ENCODE peak calls at places on chromosomes 4 and X, in seven cellular contexts. A, H, L, R, U, Y and E are unnamed samples.

GRCh38 chr4:9792381-9792780 is 10.9 kb downstream of the DRD5 start:
- DNase-seq in H (no peak), U (no peak), R (no peak), L (no peak), Y (no peak), A (no peak), E (no peak)

GRCh38 chr4:74223801-74224200 is 65.9 kb downstream of the MTHFD2L start:
- DNase-seq in A (no peak), H (peak), U (no peak), R (peak), L (peak), Y (no peak), E (no peak)

GRCh38 chr4:140249351-140249750 is 95.4 kb upstream of the MAML3 start:
- DNase-seq in H (peak), R (no peak), U (no peak), A (no peak), Y (no peak), L (peak), E (no peak)

GRCh38 chr4:150960079-150960478 is 55.0 kb downstream of the LRBA start:
- DNase-seq in Y (peak), U (no peak), A (no peak), R (peak), H (peak), L (peak), E (peak)

GRCh38 chr4:24659241-24659961 is 75.0 kb upstream of the DHX15 start:
- DNase-seq in Y (no peak), L (no peak), A (no peak), R (no peak), U (peak), H (no peak), E (peak)

GRCh38 chr4:143406523-143406922 is 69.8 kb downstream of the GAB1 start:
- DNase-seq in U (peak), R (peak), A (peak), Y (peak), L (peak), H (no peak), E (no peak)

GRCh38 chr4:158129649-158130048 is 43.2 kb downstream of the GASK1B start:
- DNase-seq in R (peak), Y (no peak), H (no peak), L (peak), A (no peak), U (no peak), E (peak)

GRCh38 chrX:13750204-13750603 is 15.7 kb downstream of the OFD1 start:
- DNase-seq in L (peak), Y (peak), A (peak), H (peak), U (no peak), R (peak), E (peak)

GRCh38 chr4:41709844-41710481 is 38.6 kb downstream of the PHOX2B start:
- DNase-seq in L (peak), A (no peak), H (peak), Y (no peak), R (peak), U (no peak), E (peak)

GRCh38 chrX:109732780-109733657 is at the start of gene ACSL4:
- DNase-seq in Y (peak), A (peak), H (peak), U (peak), R (peak), L (peak), E (peak)

GRCh38 chr4:19159874-19160273 is 1091.8 kb upstream of the SLIT2 start:
- DNase-seq in R (no peak), L (no peak), H (no peak), A (no peak), U (no peak), Y (no peak), E (no peak)

GRCh38 chr4:108426493-108426892 is 193.9 kb upstream of the RPL34 start:
- DNase-seq in H (no peak), L (peak), U (no peak), Y (no peak), R (no peak), A (no peak), E (no peak)

GRCh38 chr4:185887125-185887524 is 75.1 kb upstream of the SORBS2 start:
- DNase-seq in U (no peak), R (no peak), L (no peak), Y (no peak), H (no peak), A (no peak), E (no peak)

GRCh38 chr4:188603646-188604045 is 464.4 kb downstream of the TRIML1 start:
- DNase-seq in Y (no peak), R (no peak), U (no peak), L (peak), A (no peak), H (no peak), E (no peak)

GRCh38 chr4:118280501-118281218 is 72.1 kb downstream of the PRSS12 start:
- DNase-seq in R (peak), H (peak), L (peak), A (peak), U (peak), Y (peak), E (peak)

GRCh38 chrX:12770440-12770839 is 20.8 kb upstream of the PRPS2 start:
- DNase-seq in Y (no peak), R (peak), A (peak), L (peak), H (peak), U (no peak), E (no peak)

GRCh38 chr4:126710935-126711334 is 921.8 kb upstream of the INTU start:
- DNase-seq in R (no peak), H (no peak), U (no peak), L (peak), Y (no peak), A (no peak), E (no peak)

GRCh38 chr4:54041916-54042315 is 22.5 kb downstream of the CHIC2 start:
- DNase-seq in R (no peak), L (no peak), H (no peak), A (no peak), U (no peak), Y (no peak), E (no peak)

GRCh38 chr4:80091688-80092087 is 18.7 kb upstream of the ANTXR2 start:
- DNase-seq in Y (no peak), R (no peak), A (no peak), L (no peak), U (no peak), H (no peak), E (no peak)

GRCh38 chr4:85298037-85298436 is 176.9 kb upstream of the ARHGAP24 start:
- DNase-seq in H (no peak), A (no peak), R (no peak), L (no peak), U (no peak), Y (no peak), E (no peak)

GRCh38 chr4:189202182-189202868 is 738.3 kb upstream of the FRG1 start:
- DNase-seq in U (peak), Y (peak), L (peak), A (no peak), H (peak), R (peak), E (peak)

GRCh38 chr4:96713271-96713670 is 873.4 kb downstream of the PDHA2 start:
- DNase-seq in L (no peak), Y (no peak), R (no peak), U (no peak), A (no peak), H (peak), E (no peak)

GRCh38 chrX:151153086-151153485 is 23.3 kb upstream of the GPR50 start:
- DNase-seq in A (no peak), U (no peak), Y (peak), R (peak), L (peak), H (peak), E (peak)

GRCh38 chr4:118265312-118266144 is 87.3 kb downstream of the PRSS12 start:
- DNase-seq in A (no peak), R (no peak), L (no peak), H (no peak), Y (peak), U (peak), E (peak)

GRCh38 chrX:19064175-19064574 is 58.1 kb downstream of the ADGRG2 start:
- DNase-seq in U (no peak), L (peak), Y (no peak), R (no peak), A (no peak), H (peak), E (no peak)

GRCh38 chrX:134520860-134521390 is 61.0 kb downstream of the HPRT1 start:
- DNase-seq in R (peak), U (peak), H (peak), A (peak), L (peak), Y (peak), E (peak)

GRCh38 chr4:113733685-113734084 is 27.9 kb downstream of the CAMK2D start:
- DNase-seq in L (no peak), U (no peak), Y (no peak), R (no peak), H (no peak), A (no peak), E (no peak)

GRCh38 chr4:11843340-11843739 is 414.6 kb upstream of the HS3ST1 start:
- DNase-seq in H (no peak), U (no peak), L (no peak), A (no peak), Y (no peak), R (no peak), E (no peak)

GRCh38 chr4:6749340-6750171 is 33.0 kb upstream of the KIAA0232 start:
- DNase-seq in U (peak), A (no peak), L (peak), Y (peak), H (no peak), R (peak), E (peak)

GRCh38 chr4:37864786-37865185 is 26.1 kb upstream of the TBC1D1 start:
- DNase-seq in H (no peak), L (no peak), R (no peak), Y (no peak), A (peak), U (no peak), E (no peak)

GRCh38 chrX:7921750-7922149 is 5.5 kb downstream of the PNPLA4 start:
- DNase-seq in U (no peak), H (no peak), R (no peak), A (no peak), L (no peak), Y (no peak), E (no peak)

GRCh38 chrX:27186671-27187070 is 276.5 kb downstream of the PPP4R3C start:
- DNase-seq in Y (peak), H (peak), A (no peak), R (peak), U (no peak), L (peak), E (peak)

GRCh38 chr4:169070895-169071218 is 60.8 kb upstream of the CBR4 start:
- DNase-seq in H (no peak), A (no peak), R (no peak), U (peak), L (peak), Y (peak), E (peak)